ENCODE peak calls at places on chromosomes 1 and 21, in four cellular contexts. W, M, F and Y are unnamed samples.

GRCh38 chr1:25996966-25997758 is 701 bp downstream of the PAFAH2 start:
- DNase-seq in W (peak; percentile 93), M (peak; percentile 38), F (peak; percentile 48), Y (no peak)

GRCh38 chr1:178530037-178530402 is 17.1 kb downstream of the TEX35 start:
- DNase-seq in M (peak; percentile 82), W (peak; percentile 78), F (peak; percentile 26), Y (no peak)

GRCh38 chr1:163875214-163875926 is 553.6 kb downstream of the NUF2 start:
- DNase-seq in F (peak; percentile 23), W (peak; percentile 4), M (peak; percentile 87), Y (no peak)

GRCh38 chr1:79716481-79716880 is 710.0 kb upstream of the ADGRL4 start:
- DNase-seq in F (no peak), W (no peak), M (peak; percentile 92), Y (no peak)

GRCh38 chr1:104746994-104747393 is 997.3 kb downstream of the AMY1C start:
- DNase-seq in W (no peak), M (no peak), F (no peak), Y (no peak)

GRCh38 chr1:105427543-105427942 is 1628.9 kb upstream of the PRMT6 start:
- DNase-seq in M (no peak), W (no peak), F (no peak), Y (no peak)

GRCh38 chr21:28393279-28393678 is 599.4 kb downstream of the LTN1 start:
- DNase-seq in F (no peak), W (peak; percentile 95), M (peak; percentile 29), Y (no peak)

GRCh38 chr1:18999287-18999852 is 42.9 kb upstream of the IFFO2 start:
- DNase-seq in F (no peak), M (peak; percentile 59), W (no peak), Y (no peak)

GRCh38 chr1:51963592-51964308 is 26.8 kb downstream of the RAB3B start:
- DNase-seq in W (no peak), F (no peak), M (no peak), Y (no peak)

GRCh38 chr1:55986003-55986402 is 593.4 kb downstream of the PLPP3 start:
- DNase-seq in F (no peak), W (no peak), M (no peak), Y (no peak)

GRCh38 chr1:178091986-178092745 is 1.7 kb upstream of the RASAL2 start:
- DNase-seq in M (peak; percentile 40), W (no peak), F (no peak), Y (no peak)

GRCh38 chr1:111157425-111157824 is 17.4 kb downstream of the CEPT1 start:
- DNase-seq in M (no peak), W (peak; percentile 88), F (no peak), Y (no peak)

GRCh38 chr1:158972841-158973240 is 36.9 kb upstream of the IFI16 start:
- DNase-seq in W (no peak), M (no peak), F (no peak), Y (no peak)

GRCh38 chr1:228903573-228904122 is 168.4 kb downstream of the RHOU start:
- DNase-seq in M (peak; percentile 6), F (no peak), W (peak; percentile 27), Y (no peak)

GRCh38 chr1:76257823-76258222 is 183.3 kb downstream of the ST6GALNAC3 start:
- DNase-seq in F (no peak), M (no peak), W (no peak), Y (no peak)

GRCh38 chr1:228940526-228940925 is 205.2 kb downstream of the RHOU start:
- DNase-seq in W (no peak), M (no peak), F (no peak), Y (no peak)

GRCh38 chr1:227924838-227925574 is 22.7 kb downstream of the WNT9A start:
- DNase-seq in F (no peak), W (no peak), M (no peak), Y (peak; percentile 84)

GRCh38 chr1:92029241-92029922 is 403 bp upstream of the EPHX4 start:
- DNase-seq in W (no peak), F (no peak), M (no peak), Y (no peak)

GRCh38 chr21:17712887-17713286 is 100.2 kb upstream of the BTG3 start:
- DNase-seq in M (no peak), W (no peak), F (no peak), Y (no peak)

GRCh38 chr21:17708541-17709265 is 96.0 kb upstream of the BTG3 start:
- DNase-seq in F (no peak), M (no peak), W (no peak), Y (no peak)

GRCh38 chr21:17709266-17709611 is 96.5 kb upstream of the BTG3 start:
- DNase-seq in W (no peak), M (no peak), F (no peak), Y (no peak)

DNA sequence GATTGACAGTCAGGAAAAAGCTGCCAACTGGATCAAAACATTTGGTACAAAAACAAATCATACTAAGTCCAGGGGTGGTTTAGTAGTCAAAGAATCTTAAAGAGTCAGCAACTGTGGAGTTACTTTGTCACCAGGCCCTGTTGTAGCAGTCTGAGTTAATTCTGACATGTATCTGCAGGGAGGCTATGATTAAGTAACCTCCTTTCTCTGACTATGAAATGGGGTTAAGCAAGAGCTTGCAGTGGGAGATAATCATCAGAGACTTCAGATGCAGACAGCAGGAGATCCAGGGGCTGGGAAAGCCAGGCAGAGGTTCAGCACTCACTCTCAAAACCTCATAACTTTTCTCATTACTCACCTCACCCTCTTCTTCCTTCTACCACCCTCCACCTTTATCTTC is 99.2 kb upstream of the BTG3 start:
- DNase-seq in F (no peak), W (no peak), M (no peak), Y (no peak)
- H3K4me1 ChIP-seq in F (no peaks in the 10 kb centered on the region), W (no peaks in the 10 kb centered on the region), M (no peaks in the 10 kb centered on the region), Y (no peaks in the 10 kb centered on the region)

GRCh38 chr1:40056519-40057309 is 16.2 kb downstream of the CAP1 start:
- DNase-seq in M (no peak), W (no peak), F (no peak), Y (no peak)

GRCh38 chr1:40057310-40058030 is 16.9 kb downstream of the CAP1 start:
- DNase-seq in M (no peak), W (no peak), F (no peak), Y (no peak)

GRCh38 chr1:40049745-40050144 is 9.2 kb downstream of the CAP1 start:
- DNase-seq in M (peak; percentile 72), W (no peak), F (no peak), Y (no peak)

GRCh38 chr1:40050863-40051262 is 10.3 kb downstream of the CAP1 start:
- DNase-seq in W (no peak), F (no peak), M (no peak), Y (no peak)

DNA sequence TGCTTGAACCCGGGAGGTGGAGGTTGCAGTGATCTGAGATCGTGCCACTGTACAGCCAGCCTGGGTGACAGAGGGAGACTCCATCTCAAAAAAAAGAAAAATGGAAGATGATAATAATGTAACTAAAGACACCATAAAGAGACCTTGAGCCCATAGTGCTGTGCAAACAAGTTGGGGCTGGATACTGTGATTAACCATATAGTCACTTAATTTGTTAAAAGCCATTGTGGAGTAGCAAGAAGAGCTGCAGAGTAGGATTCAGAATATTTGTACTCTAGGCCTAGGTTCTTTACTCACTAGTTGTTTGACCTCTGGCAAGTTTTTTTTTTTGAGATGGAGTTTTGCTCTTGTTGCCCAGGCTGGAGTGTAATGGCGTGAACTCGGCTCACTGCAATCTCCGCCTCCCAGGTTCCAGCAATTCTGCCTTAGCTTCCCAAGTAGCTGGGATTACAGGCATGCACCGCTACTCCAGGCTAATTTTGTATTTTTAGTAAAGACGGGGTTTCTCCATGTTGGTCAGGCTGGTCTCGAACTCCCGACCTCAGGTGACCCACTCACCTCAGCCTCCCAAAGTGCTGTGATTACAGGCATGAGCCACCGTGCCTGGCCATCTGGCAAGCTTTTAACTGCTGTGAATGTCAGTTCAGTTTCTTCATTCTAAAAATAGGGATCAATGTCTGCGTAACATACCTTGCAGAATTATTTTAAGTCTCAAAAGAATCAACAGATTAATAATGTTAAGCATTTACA is 12.8 kb downstream of the CAP1 start:
- DNase-seq in F (no peak), W (no peak), M (no peak), Y (no peak)
- H3K4me1 ChIP-seq in F (no peaks in the 10 kb centered on the region), W (peaks cover 20% of the 10 kb centered on the region), M (peaks cover 2% of the 10 kb centered on the region), Y (peaks cover 58% of the 10 kb centered on the region)

DNA sequence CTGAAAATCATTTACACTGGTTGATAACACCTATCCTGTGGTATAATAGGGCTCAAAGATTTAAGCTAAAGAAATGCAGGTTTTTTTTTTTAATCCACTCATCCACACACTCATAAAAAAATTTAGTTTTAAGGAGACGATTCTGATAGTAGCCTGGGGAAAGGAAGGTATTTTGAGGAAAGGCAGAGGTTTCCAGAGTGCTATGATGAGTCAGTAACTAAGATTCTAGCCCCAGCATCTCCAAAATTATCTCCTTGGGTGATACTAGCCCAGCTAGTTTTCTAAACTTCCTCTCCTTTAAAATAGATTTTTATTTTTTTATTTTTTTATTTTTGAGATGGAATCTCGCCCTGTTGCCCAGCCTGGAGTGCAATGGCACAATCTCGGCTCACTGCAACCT is 20.7 kb downstream of the ASAP3 start:
- DNase-seq in F (no peak), W (no peak), M (peak; percentile 15), Y (no peak)
- H3K4me1 ChIP-seq in F (no peaks in the 10 kb centered on the region), W (no peaks in the 10 kb centered on the region), M (no peaks in the 10 kb centered on the region), Y (no peaks in the 10 kb centered on the region)

DNA sequence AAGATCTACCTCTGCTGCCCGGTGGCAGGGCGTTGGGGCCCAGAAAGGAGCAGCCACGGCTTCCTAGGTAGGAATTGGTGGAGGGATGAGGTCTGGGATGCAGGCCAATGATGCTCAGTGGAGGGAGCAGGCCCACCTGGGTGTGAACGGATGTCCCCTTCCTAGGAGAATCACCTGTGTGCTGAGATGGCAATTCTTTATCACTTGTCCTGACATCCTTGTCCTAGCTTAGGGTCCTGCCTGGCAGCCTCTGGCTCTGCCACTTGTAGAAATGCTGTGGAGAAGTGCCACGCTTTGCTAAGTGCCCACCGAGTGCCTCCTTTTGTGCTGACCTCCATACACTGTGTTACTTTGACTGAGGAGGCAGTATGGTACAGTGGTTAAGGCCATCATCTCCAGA is 12.8 kb downstream of the EDN2 start:
- DNase-seq in F (no peak), W (no peak), M (no peak), Y (no peak)
- H3K4me1 ChIP-seq in F (peaks cover 24% of the 10 kb centered on the region), W (peaks cover 3% of the 10 kb centered on the region), M (no peaks in the 10 kb centered on the region), Y (peaks cover 19% of the 10 kb centered on the region)

GRCh38 chr1:59342801-59343575 is 46.1 kb downstream of the FGGY start:
- DNase-seq in F (no peak), W (no peak), M (no peak), Y (no peak)
- H3K4me1 ChIP-seq in F (no peaks in the 10 kb centered on the region), W (no peaks in the 10 kb centered on the region), M (no peaks in the 10 kb centered on the region), Y (no peaks in the 10 kb centered on the region)

GRCh38 chr1:223714421-223714724 is 2.0 kb downstream of the CAPN2 start:
- DNase-seq in M (no peak), F (peak; percentile 2), W (no peak), Y (no peak)
- H3K4me1 ChIP-seq in M (peaks cover 23% of the 10 kb centered on the region), F (peaks cover 36% of the 10 kb centered on the region), W (peaks cover 13% of the 10 kb centered on the region), Y (peaks cover 50% of the 10 kb centered on the region)

GRCh38 chr1:3331564-3331963 is 122.9 kb upstream of the ARHGEF16 start:
- DNase-seq in M (no peak), F (no peak), W (no peak), Y (no peak)

GRCh38 chr1:3330771-3331245 is 123.7 kb upstream of the ARHGEF16 start:
- DNase-seq in M (no peak), W (no peak), F (no peak), Y (no peak)

GRCh38 chr1:3334366-3334765 is 120.1 kb upstream of the ARHGEF16 start:
- DNase-seq in W (no peak), M (no peak), F (no peak), Y (no peak)

GRCh38 chr1:3333903-3334302 is 120.6 kb upstream of the ARHGEF16 start:
- DNase-seq in F (no peak), M (no peak), W (no peak), Y (no peak)

GRCh38 chr1:3332662-3333061 is 121.8 kb upstream of the ARHGEF16 start:
- DNase-seq in M (no peak), W (no peak), F (no peak), Y (no peak)
- H3K4me1 ChIP-seq in M (no peaks in the 10 kb centered on the region), W (no peaks in the 10 kb centered on the region), F (no peaks in the 10 kb centered on the region), Y (no peaks in the 10 kb centered on the region)